ENCODE peak calls at places on chromosomes 1 and 21, in eight cellular contexts. K is amniotic stem cell, E is NCI-H2107, I is astrocyte, A is GM03348, B is T-helper 1 cell, V is gastrocnemius medialis, N is Right ventricle myocardium superior. Z is an unnamed sample.

GRCh38 chr1:63622847-63623566 is 29.8 kb downstream of the PGM1 start:
- DNase-seq in B (no peak), K (no peak), A (no peak), N (no peak), I (no peak), E (peak; percentile 49), V (peak; percentile 64), Z (no peak)

GRCh38 chr1:28860332-28861073 is 48.5 kb downstream of the OPRD1 start:
- DNase-seq in A (no peak), I (peak; percentile 56), B (no peak), V (no peak), K (no peak), N (no peak), E (no peak), Z (peak; percentile 88)

GRCh38 chr21:34593954-34594531 is 20.9 kb downstream of the RCAN1 start:
- DNase-seq in A (no peak), E (no peak), V (no peak), I (no peak), N (no peak), K (no peak), B (no peak), Z (peak; percentile 55)

GRCh38 chr1:221865808-221866207 is 123.9 kb upstream of the DUSP10 start:
- DNase-seq in K (no peak), V (no peak), N (no peak), A (no peak), B (no peak), E (no peak), I (peak; percentile 76), Z (no peak)

GRCh38 chr1:176858421-176858916 is 306.0 kb downstream of the ASTN1 start:
- DNase-seq in K (no peak), A (no peak), N (no peak), V (no peak), E (no peak), B (no peak), I (no peak), Z (no peak)

GRCh38 chr1:22639286-22639685 is 2.9 kb downstream of the C1QA start:
- DNase-seq in V (no peak), E (no peak), N (no peak), A (peak; percentile 48), B (no peak), K (no peak), I (peak; percentile 41), Z (peak; percentile 21)

GRCh38 chr1:96464159-96464558 is 257.4 kb upstream of the PTBP2 start:
- DNase-seq in I (no peak), V (no peak), B (no peak), K (no peak), E (no peak), N (no peak), A (no peak), Z (no peak)

GRCh38 chr1:213385806-213386324 is 334.8 kb downstream of the RPS6KC1 start:
- DNase-seq in K (no peak), I (no peak), N (no peak), A (no peak), V (no peak), B (no peak), E (no peak), Z (no peak)

GRCh38 chr1:44842763-44843655 is at the start of gene PTCH2:
- DNase-seq in K (peak; percentile 8), A (peak; percentile 92), V (peak; percentile 30), N (peak; percentile 81), B (no peak), E (peak; percentile 39), I (peak; percentile 46), Z (peak; percentile 75)

GRCh38 chr1:164644774-164645634 is 86.0 kb downstream of the PBX1 start:
- DNase-seq in E (peak; percentile 22), A (peak; percentile 76), N (no peak), V (no peak), K (no peak), B (no peak), I (peak; percentile 58), Z (no peak)

GRCh38 chr21:22535630-22536029 is 1537.4 kb downstream of the NCAM2 start:
- DNase-seq in N (no peak), K (no peak), I (no peak), V (peak; percentile 6), E (no peak), A (no peak), B (no peak), Z (no peak)

GRCh38 chr1:86429830-86430229 is 5.9 kb downstream of the CLCA2 start:
- DNase-seq in K (peak; percentile 55), I (peak; percentile 93), A (peak; percentile 88), V (peak; percentile 37), E (no peak), N (no peak), B (peak; percentile 72), Z (no peak)

GRCh38 chr1:151444791-151445177 is 14.5 kb downstream of the POGZ start:
- DNase-seq in E (no peak), V (no peak), B (no peak), K (no peak), I (no peak), A (no peak), N (no peak), Z (no peak)

GRCh38 chr1:53327183-53327941 is 508 bp downstream of the LRP8 start:
- DNase-seq in V (no peak), N (peak; percentile 59), E (no peak), A (peak; percentile 52), K (peak; percentile 14), I (peak; percentile 22), B (peak; percentile 60), Z (peak; percentile 90)

GRCh38 chr1:96538883-96539282 is 182.7 kb upstream of the PTBP2 start:
- DNase-seq in B (no peak), K (peak; percentile 49), V (peak; percentile 16), A (peak; percentile 58), I (peak; percentile 87), E (no peak), N (no peak), Z (peak; percentile 43)

GRCh38 chr1:169795687-169796086 is 980 bp upstream of the METTL18 start:
- DNase-seq in E (no peak), K (no peak), N (no peak), V (no peak), B (peak; percentile 63), A (no peak), I (no peak), Z (peak; percentile 36)

GRCh38 chr1:42926235-42926869 is 32.3 kb downstream of the SLC2A1 start:
- DNase-seq in I (no peak), N (no peak), K (no peak), E (no peak), B (no peak), A (no peak), V (no peak), Z (no peak)

GRCh38 chr1:246677842-246678241 is 46.4 kb upstream of the SCCPDH start:
- DNase-seq in N (no peak), K (no peak), I (no peak), V (no peak), A (no peak), E (no peak), B (no peak), Z (no peak)

GRCh38 chr1:92756537-92756936 is 28.4 kb downstream of the EVI5 start:
- DNase-seq in B (no peak), I (no peak), A (no peak), N (no peak), E (no peak), V (no peak), K (no peak), Z (no peak)

GRCh38 chr1:113835686-113836290 is 23.5 kb upstream of the RSBN1 start:
- DNase-seq in V (no peak), N (no peak), B (peak; percentile 45), I (peak; percentile 18), A (peak; percentile 60), E (peak; percentile 36), K (peak; percentile 52), Z (peak; percentile 73)

GRCh38 chr1:68974447-68974846 is 477.6 kb upstream of the DEPDC1 start:
- DNase-seq in V (no peak), E (no peak), B (no peak), A (no peak), N (no peak), K (no peak), I (no peak), Z (peak; percentile 26)

GRCh38 chr1:234047113-234047512 is 142.6 kb downstream of the SLC35F3 start:
- DNase-seq in V (no peak), E (no peak), A (no peak), B (no peak), N (no peak), I (no peak), K (no peak), Z (peak; percentile 43)

GRCh38 chr1:181181792-181182585 is 93.5 kb downstream of the IER5 start:
- DNase-seq in I (no peak), B (no peak), E (no peak), V (no peak), N (no peak), K (no peak), A (no peak), Z (no peak)

GRCh38 chr1:87279201-87279860 is 49.3 kb upstream of the LMO4 start:
- DNase-seq in E (no peak), V (peak; percentile 31), I (peak; percentile 55), B (no peak), K (no peak), N (no peak), A (peak; percentile 63), Z (no peak)

GRCh38 chr1:3490046-3490745 is 35.7 kb downstream of the ARHGEF16 start:
- DNase-seq in V (no peak), A (no peak), E (no peak), B (no peak), I (no peak), N (no peak), K (no peak), Z (no peak)

GRCh38 chr1:53622531-53622930 is 116.4 kb downstream of the GLIS1 start:
- DNase-seq in N (no peak), K (no peak), I (no peak), E (no peak), A (no peak), V (no peak), B (no peak), Z (no peak)

GRCh38 chr1:215544566-215544965 is 22.5 kb upstream of the KCTD3 start:
- DNase-seq in A (no peak), E (no peak), V (no peak), N (no peak), I (no peak), K (no peak), B (no peak), Z (no peak)

GRCh38 chr1:96987186-96987703 is 265.7 kb downstream of the PTBP2 start:
- DNase-seq in E (no peak), B (no peak), N (no peak), K (no peak), V (no peak), A (no peak), I (no peak), Z (no peak)

Z was measured in DMS53.